ENCODE peak calls at places on chromosomes 6 and 20, in ten cellular contexts. One of them, this sample, is unnamed.

GRCh38 chr6:104591573-104592334 is 268.0 kb downstream of the HACE1 start:
- DNase-seq in activated naive CD8-positive, alpha-beta T cell treated with anti-CD3 and anti-CD28 coated beads, Interleukin-2, amount 50 U/mL, for 24 hours: no peak
- DNase-seq in cardiac septum: no peak
- DNase-seq in pancreas: no peak
- DNase-seq in progenitor cell of endocrine pancreas: no peak
- DNase-seq in non-pigmented ciliary epithelial cell: no peak
- DNase-seq in effector CD4-positive, alpha-beta T cell: no peak
- DNase-seq in NCI-H69: no peak
- DNase-seq in activated T-helper 1 cell treated with anti-CD3 and anti-CD28 coated beads, Interleukin-2, amount 50 U/mL, for 16 hours: no peak
- DNase-seq in NCI-H2081: no peak
- DNase-seq in this sample: no peak

GRCh38 chr6:42339991-42340401 is 111.7 kb downstream of the TRERF1 start:
- DNase-seq in activated naive CD8-positive, alpha-beta T cell treated with anti-CD3 and anti-CD28 coated beads, Interleukin-2, amount 50 U/mL, for 24 hours: peak
- DNase-seq in cardiac septum: no peak
- DNase-seq in pancreas: no peak
- DNase-seq in progenitor cell of endocrine pancreas: no peak
- DNase-seq in non-pigmented ciliary epithelial cell: no peak
- DNase-seq in effector CD4-positive, alpha-beta T cell: no peak
- DNase-seq in NCI-H69: no peak
- DNase-seq in activated T-helper 1 cell treated with anti-CD3 and anti-CD28 coated beads, Interleukin-2, amount 50 U/mL, for 16 hours: no peak
- DNase-seq in NCI-H2081: no peak
- DNase-seq in this sample: no peak

GRCh38 chr6:144447487-144447886 is 162.4 kb downstream of the UTRN start:
- DNase-seq in activated naive CD8-positive, alpha-beta T cell treated with anti-CD3 and anti-CD28 coated beads, Interleukin-2, amount 50 U/mL, for 24 hours: no peak
- DNase-seq in cardiac septum: no peak
- DNase-seq in pancreas: no peak
- DNase-seq in progenitor cell of endocrine pancreas: no peak
- DNase-seq in non-pigmented ciliary epithelial cell: peak
- DNase-seq in effector CD4-positive, alpha-beta T cell: no peak
- DNase-seq in NCI-H69: no peak
- DNase-seq in activated T-helper 1 cell treated with anti-CD3 and anti-CD28 coated beads, Interleukin-2, amount 50 U/mL, for 16 hours: no peak
- DNase-seq in NCI-H2081: no peak
- DNase-seq in this sample: no peak

GRCh38 chr6:6699741-6700367 is 111.3 kb downstream of the LY86 start:
- DNase-seq in activated naive CD8-positive, alpha-beta T cell treated with anti-CD3 and anti-CD28 coated beads, Interleukin-2, amount 50 U/mL, for 24 hours: no peak
- DNase-seq in cardiac septum: peak
- DNase-seq in pancreas: peak
- DNase-seq in progenitor cell of endocrine pancreas: no peak
- DNase-seq in non-pigmented ciliary epithelial cell: peak
- DNase-seq in effector CD4-positive, alpha-beta T cell: no peak
- DNase-seq in NCI-H69: peak
- DNase-seq in activated T-helper 1 cell treated with anti-CD3 and anti-CD28 coated beads, Interleukin-2, amount 50 U/mL, for 16 hours: no peak
- DNase-seq in NCI-H2081: peak
- DNase-seq in this sample: no peak

GRCh38 chr6:31617010-31617409 is 2.0 kb downstream of the AIF1 start:
- DNase-seq in activated naive CD8-positive, alpha-beta T cell treated with anti-CD3 and anti-CD28 coated beads, Interleukin-2, amount 50 U/mL, for 24 hours: no peak
- DNase-seq in cardiac septum: no peak
- DNase-seq in pancreas: no peak
- DNase-seq in progenitor cell of endocrine pancreas: no peak
- DNase-seq in non-pigmented ciliary epithelial cell: no peak
- DNase-seq in effector CD4-positive, alpha-beta T cell: no peak
- DNase-seq in NCI-H69: no peak
- DNase-seq in activated T-helper 1 cell treated with anti-CD3 and anti-CD28 coated beads, Interleukin-2, amount 50 U/mL, for 16 hours: no peak
- DNase-seq in NCI-H2081: no peak
- DNase-seq in this sample: no peak

GRCh38 chr20:47124235-47124717 is 229.6 kb downstream of the EYA2 start:
- DNase-seq in activated naive CD8-positive, alpha-beta T cell treated with anti-CD3 and anti-CD28 coated beads, Interleukin-2, amount 50 U/mL, for 24 hours: no peak
- DNase-seq in cardiac septum: peak
- DNase-seq in pancreas: no peak
- DNase-seq in progenitor cell of endocrine pancreas: no peak
- DNase-seq in non-pigmented ciliary epithelial cell: no peak
- DNase-seq in effector CD4-positive, alpha-beta T cell: no peak
- DNase-seq in NCI-H69: no peak
- DNase-seq in activated T-helper 1 cell treated with anti-CD3 and anti-CD28 coated beads, Interleukin-2, amount 50 U/mL, for 16 hours: no peak
- DNase-seq in NCI-H2081: no peak
- DNase-seq in this sample: no peak

GRCh38 chr6:43758617-43759050 is 11.4 kb upstream of the VEGFA start:
- DNase-seq in activated naive CD8-positive, alpha-beta T cell treated with anti-CD3 and anti-CD28 coated beads, Interleukin-2, amount 50 U/mL, for 24 hours: peak
- DNase-seq in cardiac septum: no peak
- DNase-seq in pancreas: no peak
- DNase-seq in progenitor cell of endocrine pancreas: peak
- DNase-seq in non-pigmented ciliary epithelial cell: no peak
- DNase-seq in effector CD4-positive, alpha-beta T cell: no peak
- DNase-seq in NCI-H69: peak
- DNase-seq in activated T-helper 1 cell treated with anti-CD3 and anti-CD28 coated beads, Interleukin-2, amount 50 U/mL, for 16 hours: no peak
- DNase-seq in NCI-H2081: peak
- DNase-seq in this sample: no peak

GRCh38 chr6:109295766-109296156 is 86.5 kb downstream of the CD164 start:
- DNase-seq in activated naive CD8-positive, alpha-beta T cell treated with anti-CD3 and anti-CD28 coated beads, Interleukin-2, amount 50 U/mL, for 24 hours: no peak
- DNase-seq in cardiac septum: no peak
- DNase-seq in pancreas: no peak
- DNase-seq in progenitor cell of endocrine pancreas: no peak
- DNase-seq in non-pigmented ciliary epithelial cell: no peak
- DNase-seq in effector CD4-positive, alpha-beta T cell: no peak
- DNase-seq in NCI-H69: peak
- DNase-seq in activated T-helper 1 cell treated with anti-CD3 and anti-CD28 coated beads, Interleukin-2, amount 50 U/mL, for 16 hours: no peak
- DNase-seq in NCI-H2081: no peak
- DNase-seq in this sample: no peak

GRCh38 chr20:36768768-36769430 is 4.7 kb downstream of the DSN1 start:
- DNase-seq in activated naive CD8-positive, alpha-beta T cell treated with anti-CD3 and anti-CD28 coated beads, Interleukin-2, amount 50 U/mL, for 24 hours: no peak
- DNase-seq in cardiac septum: no peak
- DNase-seq in pancreas: no peak
- DNase-seq in progenitor cell of endocrine pancreas: no peak
- DNase-seq in non-pigmented ciliary epithelial cell: no peak
- DNase-seq in effector CD4-positive, alpha-beta T cell: no peak
- DNase-seq in NCI-H69: no peak
- DNase-seq in activated T-helper 1 cell treated with anti-CD3 and anti-CD28 coated beads, Interleukin-2, amount 50 U/mL, for 16 hours: no peak
- DNase-seq in NCI-H2081: no peak
- DNase-seq in this sample: no peak

This sample was measured in frontal cortex.